ENCODE peak calls at places on chromosomes 7 and 10, in five cellular contexts. J is H7; T is activated naive CD4-positive, alpha-beta T cell; O is activated CD8-positive, alpha-beta memory T cell treated with anti-CD3 and anti-CD28 coated beads for 1 hour; R is stromal cell of bone marrow. Q is an unnamed sample.

GRCh38 chr10:119355930-119356329 is 148.6 kb downstream of the GRK5 start:
- DNase-seq in J (no peak), T (no peak), O (no peak), R (no peak), Q (no peak)

GRCh38 chr10:73925539-73925938 is 14.6 kb downstream of the PLAU start:
- DNase-seq in O (no peak), R (no peak), T (no peak), J (no peak), Q (no peak)

GRCh38 chr10:46289209-46289810 is 2.5 kb downstream of the ANTXRL start:
- DNase-seq in J (no peak), R (no peak), O (no peak), T (no peak), Q (no peak)

GRCh38 chr7:129383542-129384132 is 50.6 kb upstream of the STRIP2 start:
- DNase-seq in O (no peak), T (no peak), R (no peak), J (no peak), Q (no peak)

GRCh38 chr7:92563345-92563744 is 26.8 kb downstream of the FAM133B start:
- DNase-seq in O (no peak), J (no peak), T (no peak), R (no peak), Q (no peak)

GRCh38 chr7:133828906-133829305 is 298.2 kb upstream of the LRGUK start:
- DNase-seq in R (no peak), T (no peak), O (no peak), J (no peak), Q (no peak)

GRCh38 chr7:134856692-134857091 is 77.3 kb downstream of the CALD1 start:
- DNase-seq in J (no peak), O (no peak), T (no peak), R (no peak), Q (no peak)

GRCh38 chr10:31759124-31759798 is 169.4 kb downstream of the ARHGAP12 start:
- DNase-seq in T (no peak), O (no peak), R (no peak), J (peak; percentile 81), Q (peak; percentile 15)

GRCh38 chr7:128875523-128875948 is 12.9 kb downstream of the ATP6V1F start:
- DNase-seq in T (no peak), R (no peak), O (no peak), J (no peak), Q (no peak)

GRCh38 chr10:128484041-128484440 is 357.8 kb upstream of the MKI67 start:
- DNase-seq in R (no peak), T (no peak), O (no peak), J (no peak), Q (no peak)

GRCh38 chr7:133207687-133208086 is 45.2 kb upstream of the EXOC4 start:
- DNase-seq in T (no peak), R (no peak), O (no peak), J (peak; percentile 22), Q (no peak)

GRCh38 chr10:131902211-131902610 is 1.4 kb downstream of the PPP2R2D start:
- DNase-seq in J (peak; percentile 44), O (no peak), T (no peak), R (no peak), Q (no peak)

GRCh38 chr7:51234609-51235308 is 81.8 kb downstream of the COBL start:
- DNase-seq in R (no peak), J (no peak), O (no peak), T (no peak), Q (no peak)

GRCh38 chr7:39084344-39084743 is 106.6 kb downstream of the POU6F2 start:
- DNase-seq in R (no peak), O (no peak), T (no peak), J (no peak), Q (no peak)

GRCh38 chr7:69564454-69565417 is 33.5 kb upstream of the AUTS2 start:
- DNase-seq in T (no peak), O (no peak), J (no peak), R (peak; percentile 67), Q (no peak)

GRCh38 chr7:27560706-27561235 is 101.9 kb downstream of the HIBADH start:
- DNase-seq in O (no peak), T (no peak), R (peak; percentile 77), J (no peak), Q (no peak)

GRCh38 chr10:126387041-126387908 is 1.0 kb downstream of the ADAM12 start:
- DNase-seq in T (no peak), O (peak; percentile 9), R (peak; percentile 68), J (peak; percentile 80), Q (no peak)

GRCh38 chr10:86020139-86020538 is 346.5 kb downstream of the GRID1 start:
- DNase-seq in J (no peak), R (no peak), O (no peak), T (no peak), Q (no peak)